ENCODE peak calls at places on chromosomes 2 and 18, in seven cellular contexts. N, G, Z, Y, P, L and V are unnamed samples.

GRCh38 chr2:25311866-25312575 is 29.7 kb downstream of the DNMT3A start:
- DNase-seq in N (no peak), G (no peak), Z (no peak), Y (no peak), P (peak; percentile 60), L (no peak), V (no peak)

GRCh38 chr2:183868707-183869106 is 729.6 kb upstream of the ZNF804A start:
- DNase-seq in N (no peak), G (no peak), Z (no peak), Y (peak; percentile 51), P (no peak), L (no peak), V (no peak)

GRCh38 chr2:24492283-24493272 is 1.5 kb downstream of the NCOA1 start:
- DNase-seq in N (no peak), G (peak; percentile 35), Z (peak; percentile 35), Y (peak; percentile 56), P (no peak), L (no peak), V (peak; percentile 20)

GRCh38 chr2:96869281-96869823 is 528 bp downstream of the SEMA4C start:
- DNase-seq in N (peak; percentile 74), G (peak; percentile 66), Z (peak; percentile 77), Y (peak; percentile 83), P (no peak), L (peak; percentile 71), V (no peak)

GRCh38 chr2:223797811-223798721 is 39.3 kb downstream of the AP1S3 start:
- DNase-seq in N (peak; percentile 59), G (peak; percentile 62), Z (peak; percentile 42), Y (peak; percentile 61), P (no peak), L (no peak), V (peak; percentile 27)

GRCh38 chr2:151237422-151238012 is 24.1 kb downstream of the RBM43 start:
- DNase-seq in N (peak; percentile 49), G (peak; percentile 50), Z (peak; percentile 30), Y (peak; percentile 45), P (no peak), L (no peak), V (no peak)

GRCh38 chr2:3468296-3468988 is 50.9 kb downstream of the ADI1 start:
- DNase-seq in N (no peak), G (no peak), Z (no peak), Y (no peak), P (no peak), L (no peak), V (no peak)

GRCh38 chr2:149038442-149039212 is at the start of gene LYPD6B:
- DNase-seq in N (no peak), G (peak; percentile 75), Z (peak; percentile 75), Y (no peak), P (peak; percentile 68), L (peak; percentile 82), V (no peak)

GRCh38 chr18:32760391-32760790 is 12.4 kb downstream of the KLHL14 start:
- DNase-seq in N (no peak), G (no peak), Z (no peak), Y (no peak), P (peak; percentile 73), L (no peak), V (no peak)

GRCh38 chr18:3923750-3924149 is 473.8 kb downstream of the TGIF1 start:
- DNase-seq in N (peak; percentile 93), G (peak; percentile 35), Z (no peak), Y (peak; percentile 8), P (no peak), L (no peak), V (no peak)

GRCh38 chr2:240060977-240061591 is 7.8 kb upstream of the OR6B3 start:
- DNase-seq in N (peak; percentile 57), G (peak; percentile 76), Z (peak; percentile 45), Y (peak; percentile 60), P (no peak), L (no peak), V (peak; percentile 31)

GRCh38 chr2:30625600-30626208 is 178.7 kb downstream of the LCLAT1 start:
- DNase-seq in N (no peak), G (no peak), Z (no peak), Y (no peak), P (no peak), L (no peak), V (no peak)

GRCh38 chr2:28649481-28650260 is 102.0 kb upstream of the PPP1CB start:
- DNase-seq in N (peak; percentile 58), G (peak; percentile 61), Z (no peak), Y (peak; percentile 51), P (no peak), L (no peak), V (no peak)

GRCh38 chr18:24544141-24544498 is 83.7 kb downstream of the HRH4 start:
- DNase-seq in N (peak; percentile 40), G (peak; percentile 60), Z (peak; percentile 43), Y (peak; percentile 28), P (no peak), L (no peak), V (peak; percentile 65)

DNA sequence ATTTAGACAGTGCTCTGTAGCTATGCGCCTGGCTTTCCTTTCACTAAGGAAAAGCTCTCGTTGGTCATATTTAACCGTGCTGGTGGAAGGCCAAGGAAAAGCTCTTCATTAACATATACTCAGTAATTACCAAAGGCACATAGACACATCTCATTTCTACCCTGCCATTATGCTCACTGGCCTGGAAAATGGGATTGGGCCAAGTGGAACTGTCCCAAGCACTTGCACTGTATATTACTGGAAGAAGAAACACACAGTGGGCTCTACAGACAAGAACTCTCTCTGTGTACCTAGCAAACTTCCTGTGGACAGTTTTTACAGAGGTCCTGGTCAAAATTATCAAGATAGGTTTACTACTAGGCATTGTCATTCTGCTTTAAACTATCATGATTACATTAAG is 274.4 kb downstream of the ERBB4 start:
- DNase-seq in N (no peak), G (no peak), Z (no peak), Y (no peak), P (no peak), L (no peak), V (no peak)
- H3K4ac ChIP-seq in N (no peak overlapping the region), G (no peak overlapping the region), Z (no peak overlapping the region), Y (no peak overlapping the region), P (no peak overlapping the region), L (no peak overlapping the region), V (no peak overlapping the region)

DNA sequence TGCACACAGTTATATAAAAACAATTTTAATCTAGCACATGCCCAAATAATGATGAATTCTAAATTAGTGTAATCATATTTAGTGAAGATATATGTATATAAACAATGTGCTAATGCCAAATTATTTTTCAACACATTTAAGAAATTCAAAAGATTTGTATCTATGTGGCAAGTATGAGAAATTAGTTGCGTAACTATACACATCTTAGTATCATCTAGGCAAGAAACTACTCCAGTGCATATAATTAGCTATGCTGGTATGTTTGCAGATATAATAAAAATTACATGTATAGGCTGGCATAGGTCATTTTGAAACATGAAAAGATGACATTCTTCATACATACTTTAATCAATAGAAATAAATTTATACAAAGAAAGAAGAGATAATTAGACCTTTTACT is 252.0 kb upstream of the VWC2L start:
- DNase-seq in N (no peak), G (no peak), Z (no peak), Y (no peak), P (no peak), L (no peak), V (no peak)
- H3K4ac ChIP-seq in N (no peak overlapping the region), G (no peak overlapping the region), Z (no peak overlapping the region), Y (no peak overlapping the region), P (no peak overlapping the region), L (no peak overlapping the region), V (no peak overlapping the region)

GRCh38 chr18:10558243-10558966 is 32.6 kb downstream of the NAPG start:
- DNase-seq in N (no peak), G (no peak), Z (no peak), Y (no peak), P (no peak), L (no peak), V (no peak)

GRCh38 chr18:10559566-10560456 is 34.0 kb downstream of the NAPG start:
- DNase-seq in N (peak; percentile 28), G (no peak), Z (peak; percentile 24), Y (no peak), P (peak; percentile 40), L (no peak), V (no peak)

GRCh38 chr18:10558967-10559298 is 33.1 kb downstream of the NAPG start:
- DNase-seq in N (no peak), G (no peak), Z (no peak), Y (no peak), P (no peak), L (no peak), V (no peak)

GRCh38 chr18:10560457-10561045 is 34.7 kb downstream of the NAPG start:
- DNase-seq in N (peak; percentile 72), G (peak; percentile 86), Z (peak; percentile 86), Y (peak; percentile 70), P (peak; percentile 82), L (peak; percentile 91), V (peak; percentile 69)

DNA sequence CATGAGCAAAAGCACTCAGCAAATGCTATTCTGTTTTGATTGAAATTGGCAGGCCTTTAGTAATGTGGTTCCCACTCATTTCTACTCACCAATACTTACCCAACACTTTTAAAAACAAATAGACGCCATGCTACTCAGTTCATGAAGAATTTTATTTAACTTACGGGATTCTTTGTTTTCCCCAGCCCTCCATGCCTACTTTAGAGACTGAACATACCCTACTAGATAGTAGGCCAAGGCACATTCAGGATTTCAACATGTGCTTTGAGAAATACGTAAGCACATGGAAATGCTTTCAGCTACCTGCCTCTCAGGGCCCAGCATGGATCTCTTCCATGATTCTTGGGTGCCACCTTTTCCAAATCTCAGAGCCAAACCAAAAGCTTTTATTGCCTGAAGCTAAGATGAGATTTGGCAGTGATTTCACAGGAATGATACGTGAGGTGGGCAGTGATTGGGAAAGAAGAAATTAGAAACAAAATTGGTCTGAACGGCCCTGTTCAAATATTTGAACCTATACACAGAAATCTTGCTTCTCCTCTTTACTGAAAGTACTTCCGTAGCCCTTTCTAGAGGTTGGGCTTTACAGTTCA is 31.4 kb downstream of the NAPG start:
- DNase-seq in N (no peak), G (no peak), Z (no peak), Y (no peak), P (no peak), L (no peak), V (no peak)
- H3K4ac ChIP-seq in N (no peak overlapping the region), G (no peak overlapping the region), Z (no peak overlapping the region), Y (no peak overlapping the region), P (no peak overlapping the region), L (no peak overlapping the region), V (no peak overlapping the region)

GRCh38 chr2:27205206-27205605 is 6.6 kb upstream of the ATRAID start:
- DNase-seq in N (no peak), G (no peak), Z (no peak), Y (no peak), P (no peak), L (no peak), V (no peak)

GRCh38 chr2:27203741-27204140 is 8.1 kb upstream of the ATRAID start:
- DNase-seq in N (no peak), G (no peak), Z (no peak), Y (no peak), P (no peak), L (no peak), V (no peak)

GRCh38 chr2:27204566-27204965 is 7.3 kb upstream of the ATRAID start:
- DNase-seq in N (no peak), G (no peak), Z (no peak), Y (no peak), P (no peak), L (no peak), V (no peak)

GRCh38 chr2:27201675-27202074 is 10.2 kb upstream of the ATRAID start:
- DNase-seq in N (no peak), G (no peak), Z (no peak), Y (no peak), P (no peak), L (no peak), V (no peak)

DNA sequence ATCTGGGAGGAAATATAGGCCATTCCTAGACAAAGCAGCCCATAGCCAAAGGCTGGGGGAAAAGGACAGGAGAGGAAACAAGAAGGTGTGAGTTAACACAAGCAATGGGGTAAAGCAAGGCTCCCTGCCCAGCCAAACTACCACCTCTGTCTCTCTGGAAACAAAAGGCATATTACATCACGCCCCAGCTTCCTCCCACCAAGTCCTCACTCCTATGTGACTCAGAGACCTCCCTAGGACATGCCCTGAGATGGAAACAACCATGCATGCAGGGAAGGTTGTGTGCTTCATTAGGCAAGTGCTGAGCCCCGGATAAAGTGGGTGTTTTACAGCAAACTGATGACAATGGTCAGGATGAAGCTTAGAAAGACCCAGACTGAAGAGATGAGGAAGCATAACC is 9.0 kb upstream of the ATRAID start:
- DNase-seq in N (peak; percentile 22), G (no peak), Z (no peak), Y (no peak), P (no peak), L (no peak), V (no peak)
- H3K4ac ChIP-seq in N (no peak overlapping the region), G (no peak overlapping the region), Z (no peak overlapping the region), Y (no peak overlapping the region), P (no peak overlapping the region), L (no peak overlapping the region), V (no peak overlapping the region)